ENCODE peak calls at places on chromosomes 1 and 21, in six cellular contexts. W is neural crest cell; B is CD8-positive, alpha-beta T cell; F is psoas muscle; E is lower leg skin; G is Calu3. Y is an unnamed sample.

GRCh38 chr1:205668951-205669340 is 11.4 kb downstream of the SLC45A3 start:
- DNase-seq in G (no peak), B (no peak), F (no peak), E (no peak), W (peak), Y (no peak)

GRCh38 chr1:15939181-15940109 is 36.5 kb downstream of the ZBTB17 start:
- DNase-seq in W (no peak), E (peak), G (no peak), B (no peak), F (no peak), Y (no peak)

GRCh38 chr1:235932090-235932510 is 65.4 kb upstream of the LYST start:
- DNase-seq in B (no peak), W (no peak), G (peak), F (no peak), E (no peak), Y (no peak)

GRCh38 chr1:48853006-48853405 is 76.3 kb upstream of the BEND5 start:
- DNase-seq in W (no peak), E (no peak), G (no peak), F (no peak), B (no peak), Y (no peak)

GRCh38 chr1:178057863-178058576 is 35.9 kb upstream of the RASAL2 start:
- DNase-seq in E (no peak), F (peak), B (no peak), G (no peak), W (no peak), Y (no peak)

GRCh38 chr1:10932088-10932487 is 80.4 kb upstream of the TARDBP start:
- DNase-seq in F (no peak), E (no peak), G (no peak), B (peak), W (no peak), Y (no peak)

GRCh38 chr1:234584431-234584805 is 25.6 kb downstream of the IRF2BP2 start:
- DNase-seq in W (no peak), B (no peak), G (no peak), F (no peak), E (no peak), Y (no peak)

GRCh38 chr1:152759453-152760173 is 1.8 kb downstream of the KPRP start:
- DNase-seq in W (no peak), E (no peak), G (no peak), F (no peak), B (no peak), Y (no peak)

GRCh38 chr1:147622731-147623130 is 47.6 kb downstream of the ACP6 start:
- DNase-seq in G (no peak), F (no peak), B (no peak), W (no peak), E (no peak), Y (no peak)

GRCh38 chr21:29538115-29538514 is 239.4 kb downstream of the BACH1 start:
- DNase-seq in W (no peak), G (no peak), E (no peak), B (no peak), F (no peak), Y (no peak)

GRCh38 chr1:236086537-236086936 is 21.6 kb upstream of the NID1 start:
- DNase-seq in F (no peak), W (no peak), E (no peak), B (no peak), G (no peak), Y (no peak)

GRCh38 chr1:178653091-178653490 is 72.0 kb upstream of the RALGPS2 start:
- DNase-seq in B (no peak), W (no peak), F (no peak), G (peak), E (no peak), Y (no peak)

GRCh38 chr21:41956926-41957729 is 3.3 kb upstream of the C2CD2 start:
- DNase-seq in G (no peak), F (no peak), B (no peak), W (no peak), E (peak), Y (no peak)

GRCh38 chr1:2279210-2279639 is 51.1 kb downstream of the SKI start:
- DNase-seq in B (no peak), W (peak), G (no peak), E (no peak), F (peak), Y (no peak)

GRCh38 chr1:40782371-40782956 is 1.1 kb upstream of the KCNQ4 start:
- DNase-seq in W (no peak), B (no peak), F (peak), E (no peak), G (peak), Y (no peak)

GRCh38 chr1:229782469-229782868 is 156.4 kb downstream of the URB2 start:
- DNase-seq in E (no peak), W (no peak), B (no peak), F (no peak), G (no peak), Y (no peak)

GRCh38 chr1:229786974-229787610 is 161.0 kb downstream of the URB2 start:
- DNase-seq in F (no peak), B (no peak), G (no peak), E (no peak), W (no peak), Y (no peak)

GRCh38 chr1:229784834-229785233 is 158.8 kb downstream of the URB2 start:
- DNase-seq in F (no peak), G (no peak), B (no peak), E (no peak), W (no peak), Y (no peak)

DNA sequence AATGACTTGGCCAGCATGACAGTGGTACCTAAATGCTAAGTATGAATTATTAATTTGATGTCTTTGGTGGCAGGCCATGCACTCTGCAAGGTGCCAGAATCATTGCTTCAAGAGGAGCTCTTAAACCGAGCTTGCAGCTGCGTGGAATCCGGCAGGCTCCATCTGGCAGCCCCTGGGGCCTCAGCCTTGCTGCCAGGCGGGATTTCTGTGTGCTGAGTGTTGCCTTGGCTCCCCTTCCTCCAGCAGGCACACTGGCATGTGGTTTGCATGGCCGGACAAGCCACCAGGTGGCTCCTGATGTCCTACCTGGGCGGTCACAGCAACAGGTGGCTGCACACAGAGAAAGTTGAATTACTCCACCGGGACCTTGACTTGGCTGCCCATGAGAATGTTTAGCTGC is 155.4 kb downstream of the URB2 start:
- DNase-seq in G (peak), E (no peak), W (no peak), F (peak), B (no peak), Y (peak)
- TF ChIP-seq CTCF in G (peak), E (no peak), W (no peak), F (peak), B (no peak), Y (peak)

GRCh38 chr1:31977361-31978131 is 36.1 kb upstream of the KHDRBS1 start:
- DNase-seq in B (no peak), G (peak), F (peak), E (no peak), W (no peak), Y (no peak)
- TF ChIP-seq CTCF in B (no peak), G (peak), F (peak), E (no peak), W (peak), Y (peak)

GRCh38 chr1:82226198-82226505 is 425.4 kb downstream of the ADGRL2 start:
- DNase-seq in F (no peak), E (no peak), G (no peak), B (no peak), W (no peak), Y (no peak)
- TF ChIP-seq CTCF in F (no peak), E (no peak), G (no peak), B (no peak), W (no peak), Y (no peak)

DNA sequence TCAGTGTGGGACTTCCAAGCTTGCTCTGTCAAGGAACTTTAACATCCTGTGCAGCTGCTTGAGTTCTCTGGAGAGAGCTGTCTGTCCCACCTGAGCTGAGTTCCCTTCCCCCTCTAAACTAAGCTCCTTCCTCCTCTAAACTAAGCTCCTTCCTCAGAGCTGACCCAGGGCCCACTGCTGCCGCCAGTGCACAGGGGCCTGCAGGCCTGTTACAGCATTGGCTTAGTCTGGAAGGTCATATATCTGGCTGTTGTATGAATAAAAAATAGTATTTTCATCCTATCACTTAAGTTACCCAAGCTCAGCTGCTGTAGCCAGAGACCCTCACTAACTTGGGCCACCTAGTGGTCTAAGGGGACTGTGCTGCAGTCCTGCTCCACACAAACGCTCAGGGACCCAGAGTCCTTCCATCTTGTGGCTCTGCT is 71.1 kb upstream of the GCLM start:
- DNase-seq in B (no peak), G (peak), E (no peak), F (no peak), W (no peak), Y (no peak)
- TF ChIP-seq CTCF in B (no peak), G (no peak), E (no peak), F (no peak), W (peak), Y (peak)

GRCh38 chr1:24952413-24952841 is 22.4 kb upstream of the RUNX3 start:
- DNase-seq in F (no peak), B (no peak), E (no peak), G (no peak), W (no peak), Y (no peak)
- TF ChIP-seq CTCF in F (no peak), B (no peak), E (no peak), G (no peak), W (no peak), Y (no peak)

DNA sequence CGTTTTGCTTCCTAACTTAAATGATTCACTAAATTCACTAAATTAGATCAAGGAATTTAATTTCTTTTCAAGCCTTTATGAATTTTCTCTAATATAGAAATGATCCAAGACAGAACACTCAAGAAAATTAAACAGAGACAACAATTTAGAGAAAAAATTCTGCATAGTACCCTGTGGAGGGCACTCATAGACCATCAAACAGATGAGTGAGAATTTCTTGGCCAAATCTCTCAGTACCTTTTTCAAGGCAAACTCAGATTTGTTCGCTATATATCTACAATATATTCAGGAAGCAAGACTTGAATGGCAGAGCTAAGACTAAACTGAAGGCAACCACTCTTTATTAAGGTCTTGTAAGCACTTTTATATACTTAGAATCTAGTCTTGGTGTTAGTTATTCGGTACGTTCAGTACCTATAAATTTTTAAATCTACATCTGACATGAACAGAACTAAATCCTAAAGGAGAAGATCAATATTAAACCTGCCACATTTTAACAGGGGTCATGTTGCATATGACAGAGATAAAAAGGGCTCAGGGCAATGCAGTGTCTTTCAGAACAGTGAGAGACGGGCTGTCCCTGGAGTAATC is 118.7 kb upstream of the TMPRSS15 start:
- DNase-seq in G (no peak), F (no peak), E (no peak), B (no peak), W (no peak), Y (no peak)
- TF ChIP-seq CTCF in G (no peak), F (no peak), E (no peak), B (no peak), W (peak), Y (peak)

GRCh38 chr1:166166400-166166699 is 451 bp downstream of the FAM78B start:
- DNase-seq in E (no peak), F (peak), G (peak), W (no peak), B (no peak), Y (no peak)

GRCh38 chr1:166166701-166167394 is at the start of gene FAM78B:
- DNase-seq in E (peak), B (peak), G (peak), F (peak), W (peak), Y (peak)

GRCh38 chr1:166164646-166164994 is 2.2 kb downstream of the FAM78B start:
- DNase-seq in E (no peak), G (no peak), B (no peak), W (no peak), F (no peak), Y (no peak)

GRCh38 chr1:166165661-166166399 is 971 bp downstream of the FAM78B start:
- DNase-seq in F (no peak), W (peak), G (peak), B (no peak), E (peak), Y (no peak)

GRCh38 chr1:166164995-166165660 is 1.7 kb downstream of the FAM78B start:
- DNase-seq in W (peak), G (peak), F (peak), B (no peak), E (peak), Y (peak)
- TF ChIP-seq CTCF in W (peak), G (peak), F (peak), B (no peak), E (no peak), Y (peak)

GRCh38 chr1:31515061-31515775 is 61.1 kb upstream of the TINAGL1 start:
- DNase-seq in E (no peak), F (no peak), G (no peak), W (no peak), B (no peak), Y (no peak)

GRCh38 chr1:31521761-31522555 is 54.4 kb upstream of the TINAGL1 start:
- DNase-seq in B (no peak), W (no peak), E (peak), F (no peak), G (no peak), Y (no peak)

GRCh38 chr1:31514117-31514516 is 62.2 kb upstream of the TINAGL1 start:
- DNase-seq in B (no peak), F (no peak), G (no peak), W (no peak), E (no peak), Y (no peak)

GRCh38 chr1:31515936-31516335 is 60.4 kb upstream of the TINAGL1 start:
- DNase-seq in F (no peak), G (no peak), E (no peak), B (no peak), W (no peak), Y (no peak)

DNA sequence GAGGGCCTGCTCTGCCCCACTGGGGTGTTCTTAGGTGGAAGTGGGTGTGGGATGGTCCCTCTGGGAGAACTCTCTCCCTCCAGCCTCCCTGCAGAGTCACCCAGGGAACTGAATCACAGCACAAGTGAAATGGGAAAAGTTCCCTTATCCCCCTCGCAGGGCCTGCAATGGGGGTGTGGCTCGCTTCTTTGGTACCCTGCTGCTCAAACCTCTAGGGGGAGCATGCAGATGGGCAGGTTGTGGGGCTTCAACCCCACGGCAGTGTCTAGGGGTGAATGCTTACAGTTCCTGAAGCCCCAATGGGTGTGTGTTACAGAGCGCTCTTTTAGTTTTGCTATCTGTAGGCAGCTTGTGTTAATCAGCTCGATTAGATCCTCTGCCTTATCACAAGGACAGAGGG is 59.0 kb upstream of the TINAGL1 start:
- DNase-seq in G (no peak), F (no peak), B (no peak), W (no peak), E (no peak), Y (no peak)
- TF ChIP-seq CTCF in G (no peak), F (no peak), B (no peak), W (no peak), E (no peak), Y (no peak)

GRCh38 chr1:207186503-207186902 is 82.5 kb downstream of the C4BPA start:
- DNase-seq in E (no peak), G (no peak), B (no peak), F (no peak), W (no peak), Y (no peak)

DNA sequence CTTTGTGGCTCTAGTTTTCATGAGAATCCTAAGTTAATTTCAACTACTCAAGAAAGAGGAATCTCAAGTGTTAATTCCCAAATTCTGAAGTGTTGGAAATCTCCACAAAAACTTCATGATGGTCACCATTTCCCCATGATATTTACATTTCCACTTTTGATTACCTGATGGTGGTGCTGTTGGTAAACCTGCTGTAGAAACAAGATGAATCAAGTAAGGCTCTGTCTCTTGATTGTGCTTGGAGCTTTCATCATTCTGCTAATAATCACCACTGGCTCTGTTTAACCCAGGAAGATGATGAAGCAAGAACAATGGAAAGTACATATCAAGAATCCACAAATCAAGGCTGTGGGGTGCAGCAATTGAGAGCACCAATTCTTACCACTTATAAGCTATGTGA is 77.8 kb downstream of the C4BPA start:
- DNase-seq in B (no peak), G (no peak), E (no peak), F (no peak), W (no peak), Y (no peak)
- TF ChIP-seq CTCF in B (no peak), G (no peak), E (no peak), F (peak), W (no peak), Y (no peak)

Y was measured in progenitor cell of endocrine pancreas.